ENCODE peak calls at places on chromosomes 3 and 15, in nine cellular contexts. One of them, this sample, is unnamed.

GRCh38 chr3:36814071-36814717 is 49.8 kb upstream of the DCLK3 start:
- DNase-seq in GM20000: no peak
- DNase-seq in amniotic epithelial cell: no peak
- DNase-seq in hippocampal formation: no peak
- DNase-seq in RWPE1: no peak
- DNase-seq in GM13977: no peak
- DNase-seq in kidney tubule cell: no peak
- DNase-seq in glutamatergic neuron: no peak
- DNase-seq in CD8-positive, alpha-beta T cell: no peak
- DNase-seq in this sample: no peak

GRCh38 chr3:65377637-65378036 is 661.1 kb downstream of the MAGI1 start:
- DNase-seq in GM20000: no peak
- DNase-seq in amniotic epithelial cell: no peak
- DNase-seq in hippocampal formation: no peak
- DNase-seq in RWPE1: no peak
- DNase-seq in GM13977: no peak
- DNase-seq in kidney tubule cell: peak; percentile 73
- DNase-seq in glutamatergic neuron: no peak
- DNase-seq in CD8-positive, alpha-beta T cell: no peak
- DNase-seq in this sample: no peak

GRCh38 chr3:191260431-191261303 is 61.6 kb downstream of the OSTN start:
- DNase-seq in GM20000: no peak
- DNase-seq in amniotic epithelial cell: no peak
- DNase-seq in hippocampal formation: no peak
- DNase-seq in RWPE1: no peak
- DNase-seq in GM13977: no peak
- DNase-seq in kidney tubule cell: no peak
- DNase-seq in glutamatergic neuron: no peak
- DNase-seq in CD8-positive, alpha-beta T cell: no peak
- DNase-seq in this sample: no peak

GRCh38 chr15:48433226-48433886 is 102.1 kb downstream of the DUT start:
- DNase-seq in GM20000: peak; percentile 13
- DNase-seq in amniotic epithelial cell: peak; percentile 63
- DNase-seq in hippocampal formation: no peak
- DNase-seq in RWPE1: no peak
- DNase-seq in GM13977: peak; percentile 31
- DNase-seq in kidney tubule cell: peak; percentile 16
- DNase-seq in glutamatergic neuron: no peak
- DNase-seq in CD8-positive, alpha-beta T cell: no peak
- DNase-seq in this sample: peak; percentile 55

GRCh38 chr3:149808209-149808829 is 4.7 kb upstream of the RNF13 start:
- DNase-seq in GM20000: peak; percentile 58
- DNase-seq in amniotic epithelial cell: peak; percentile 77
- DNase-seq in hippocampal formation: peak; percentile 83
- DNase-seq in RWPE1: peak; percentile 68
- DNase-seq in GM13977: peak; percentile 39
- DNase-seq in kidney tubule cell: peak; percentile 83
- DNase-seq in glutamatergic neuron: peak; percentile 73
- DNase-seq in CD8-positive, alpha-beta T cell: peak; percentile 60
- DNase-seq in this sample: no peak

GRCh38 chr3:94184781-94185180 is 121.9 kb downstream of the NSUN3 start:
- DNase-seq in GM20000: no peak
- DNase-seq in amniotic epithelial cell: peak; percentile 37
- DNase-seq in hippocampal formation: no peak
- DNase-seq in RWPE1: peak; percentile 41
- DNase-seq in GM13977: no peak
- DNase-seq in kidney tubule cell: peak; percentile 34
- DNase-seq in glutamatergic neuron: no peak
- DNase-seq in CD8-positive, alpha-beta T cell: no peak
- DNase-seq in this sample: peak; percentile 54

GRCh38 chr3:40908612-40909011 is 290.7 kb upstream of the CTNNB1 start:
- DNase-seq in GM20000: no peak
- DNase-seq in amniotic epithelial cell: no peak
- DNase-seq in hippocampal formation: no peak
- DNase-seq in RWPE1: no peak
- DNase-seq in GM13977: no peak
- DNase-seq in kidney tubule cell: no peak
- DNase-seq in glutamatergic neuron: no peak
- DNase-seq in CD8-positive, alpha-beta T cell: no peak
- DNase-seq in this sample: no peak

GRCh38 chr15:91448245-91448644 is 348.2 kb downstream of the SV2B start:
- DNase-seq in GM20000: no peak
- DNase-seq in amniotic epithelial cell: no peak
- DNase-seq in hippocampal formation: no peak
- DNase-seq in RWPE1: no peak
- DNase-seq in GM13977: no peak
- DNase-seq in kidney tubule cell: no peak
- DNase-seq in glutamatergic neuron: no peak
- DNase-seq in CD8-positive, alpha-beta T cell: no peak
- DNase-seq in this sample: no peak

GRCh38 chr3:53200501-53201189 is 39.6 kb downstream of the PRKCD start:
- DNase-seq in GM20000: no peak
- DNase-seq in amniotic epithelial cell: no peak
- DNase-seq in hippocampal formation: no peak
- DNase-seq in RWPE1: no peak
- DNase-seq in GM13977: no peak
- DNase-seq in kidney tubule cell: no peak
- DNase-seq in glutamatergic neuron: no peak
- DNase-seq in CD8-positive, alpha-beta T cell: no peak
- DNase-seq in this sample: no peak

GRCh38 chr3:194328080-194328571 is 23.0 kb downstream of the CPN2 start:
- DNase-seq in GM20000: peak; percentile 39
- DNase-seq in amniotic epithelial cell: peak; percentile 80
- DNase-seq in hippocampal formation: no peak
- DNase-seq in RWPE1: peak; percentile 75
- DNase-seq in GM13977: peak; percentile 36
- DNase-seq in kidney tubule cell: peak; percentile 84
- DNase-seq in glutamatergic neuron: peak; percentile 48
- DNase-seq in CD8-positive, alpha-beta T cell: no peak
- DNase-seq in this sample: peak; percentile 60

GRCh38 chr3:148718982-148719862 is 21.5 kb downstream of the AGTR1 start:
- DNase-seq in GM20000: no peak
- DNase-seq in amniotic epithelial cell: peak; percentile 37
- DNase-seq in hippocampal formation: no peak
- DNase-seq in RWPE1: no peak
- DNase-seq in GM13977: no peak
- DNase-seq in kidney tubule cell: no peak
- DNase-seq in glutamatergic neuron: no peak
- DNase-seq in CD8-positive, alpha-beta T cell: no peak
- DNase-seq in this sample: no peak

GRCh38 chr15:22955544-22956085 is 24.6 kb downstream of the CYFIP1 start:
- DNase-seq in GM20000: no peak
- DNase-seq in amniotic epithelial cell: no peak
- DNase-seq in hippocampal formation: no peak
- DNase-seq in RWPE1: no peak
- DNase-seq in GM13977: no peak
- DNase-seq in kidney tubule cell: no peak
- DNase-seq in glutamatergic neuron: no peak
- DNase-seq in CD8-positive, alpha-beta T cell: no peak
- DNase-seq in this sample: no peak

GRCh38 chr3:173622156-173622555 is 224.6 kb downstream of the NLGN1 start:
- DNase-seq in GM20000: no peak
- DNase-seq in amniotic epithelial cell: no peak
- DNase-seq in hippocampal formation: no peak
- DNase-seq in RWPE1: no peak
- DNase-seq in GM13977: no peak
- DNase-seq in kidney tubule cell: no peak
- DNase-seq in glutamatergic neuron: no peak
- DNase-seq in CD8-positive, alpha-beta T cell: no peak
- DNase-seq in this sample: no peak

This sample was measured in foreskin keratinocyte.